ENCODE peak calls at places on chromosomes 1 and 21, in six cellular contexts. One of them, this sample, is unnamed.
A peak's percentile ranks its signal among the peaks of the same experiment; 100 is the strongest.

GRCh38 chr1:89622895-89623294 is 10.0 kb upstream of the LRRC8C start:
- DNase-seq in testis: no peak
- DNase-seq in stimulated activated CD4-positive, alpha-beta T cell treated with anti-CD3 and anti-CD28 coated beads, Interleukin-4, amount 100 ng/mL, for 4 hours: no peak
- DNase-seq in C1 segment of cervical spinal cord: no peak
- DNase-seq in HCEC 1CT: peak; percentile 6
- DNase-seq in Jurkat, Clone E6-1: no peak
- DNase-seq in this sample: peak; percentile 38

GRCh38 chr21:15592271-15592860 is 137.4 kb upstream of the USP25 start:
- DNase-seq in testis: no peak
- DNase-seq in stimulated activated CD4-positive, alpha-beta T cell treated with anti-CD3 and anti-CD28 coated beads, Interleukin-4, amount 100 ng/mL, for 4 hours: no peak
- DNase-seq in C1 segment of cervical spinal cord: no peak
- DNase-seq in HCEC 1CT: peak; percentile 37
- DNase-seq in Jurkat, Clone E6-1: peak; percentile 24
- DNase-seq in this sample: peak; percentile 45

GRCh38 chr1:225695578-225696332 is 42.8 kb upstream of the ENAH start:
- DNase-seq in testis: no peak
- DNase-seq in stimulated activated CD4-positive, alpha-beta T cell treated with anti-CD3 and anti-CD28 coated beads, Interleukin-4, amount 100 ng/mL, for 4 hours: no peak
- DNase-seq in C1 segment of cervical spinal cord: no peak
- DNase-seq in HCEC 1CT: peak; percentile 15
- DNase-seq in Jurkat, Clone E6-1: no peak
- DNase-seq in this sample: peak; percentile 38

GRCh38 chr1:107140703-107141490 is at the start of gene NTNG1:
- DNase-seq in testis: peak; percentile 17
- DNase-seq in stimulated activated CD4-positive, alpha-beta T cell treated with anti-CD3 and anti-CD28 coated beads, Interleukin-4, amount 100 ng/mL, for 4 hours: peak; percentile 54
- DNase-seq in C1 segment of cervical spinal cord: no peak
- DNase-seq in HCEC 1CT: no peak
- DNase-seq in Jurkat, Clone E6-1: no peak
- DNase-seq in this sample: no peak

GRCh38 chr1:220280249-220280648 is 8.0 kb upstream of the RAB3GAP2 start:
- DNase-seq in testis: no peak
- DNase-seq in stimulated activated CD4-positive, alpha-beta T cell treated with anti-CD3 and anti-CD28 coated beads, Interleukin-4, amount 100 ng/mL, for 4 hours: no peak
- DNase-seq in C1 segment of cervical spinal cord: no peak
- DNase-seq in HCEC 1CT: no peak
- DNase-seq in Jurkat, Clone E6-1: no peak
- DNase-seq in this sample: no peak

GRCh38 chr1:19613075-19613748 is 30.9 kb upstream of the NBL1 start:
- DNase-seq in testis: no peak
- DNase-seq in stimulated activated CD4-positive, alpha-beta T cell treated with anti-CD3 and anti-CD28 coated beads, Interleukin-4, amount 100 ng/mL, for 4 hours: no peak
- DNase-seq in C1 segment of cervical spinal cord: no peak
- DNase-seq in HCEC 1CT: no peak
- DNase-seq in Jurkat, Clone E6-1: no peak
- DNase-seq in this sample: no peak

GRCh38 chr1:81305997-81306452 is 494.7 kb upstream of the ADGRL2 start:
- DNase-seq in testis: peak; percentile 45
- DNase-seq in stimulated activated CD4-positive, alpha-beta T cell treated with anti-CD3 and anti-CD28 coated beads, Interleukin-4, amount 100 ng/mL, for 4 hours: no peak
- DNase-seq in C1 segment of cervical spinal cord: no peak
- DNase-seq in HCEC 1CT: peak; percentile 44
- DNase-seq in Jurkat, Clone E6-1: peak; percentile 1
- DNase-seq in this sample: peak; percentile 54

GRCh38 chr1:203361843-203362524 is 11.1 kb upstream of the FMOD start:
- DNase-seq in testis: no peak
- DNase-seq in stimulated activated CD4-positive, alpha-beta T cell treated with anti-CD3 and anti-CD28 coated beads, Interleukin-4, amount 100 ng/mL, for 4 hours: no peak
- DNase-seq in C1 segment of cervical spinal cord: no peak
- DNase-seq in HCEC 1CT: peak; percentile 36
- DNase-seq in Jurkat, Clone E6-1: no peak
- DNase-seq in this sample: peak; percentile 82

GRCh38 chr1:21259316-21260076 is 30.8 kb downstream of the ECE1 start:
- DNase-seq in testis: no peak
- DNase-seq in stimulated activated CD4-positive, alpha-beta T cell treated with anti-CD3 and anti-CD28 coated beads, Interleukin-4, amount 100 ng/mL, for 4 hours: no peak
- DNase-seq in C1 segment of cervical spinal cord: no peak
- DNase-seq in HCEC 1CT: no peak
- DNase-seq in Jurkat, Clone E6-1: no peak
- DNase-seq in this sample: no peak

GRCh38 chr21:34889287-34889536 is 159.9 kb downstream of the RUNX1 start:
- DNase-seq in testis: peak; percentile 61
- DNase-seq in stimulated activated CD4-positive, alpha-beta T cell treated with anti-CD3 and anti-CD28 coated beads, Interleukin-4, amount 100 ng/mL, for 4 hours: no peak
- DNase-seq in C1 segment of cervical spinal cord: no peak
- DNase-seq in HCEC 1CT: peak; percentile 69
- DNase-seq in Jurkat, Clone E6-1: peak; percentile 58
- DNase-seq in this sample: peak; percentile 74

GRCh38 chr1:210260087-210260486 is 27.5 kb downstream of the SERTAD4 start:
- DNase-seq in testis: no peak
- DNase-seq in stimulated activated CD4-positive, alpha-beta T cell treated with anti-CD3 and anti-CD28 coated beads, Interleukin-4, amount 100 ng/mL, for 4 hours: no peak
- DNase-seq in C1 segment of cervical spinal cord: no peak
- DNase-seq in HCEC 1CT: no peak
- DNase-seq in Jurkat, Clone E6-1: no peak
- DNase-seq in this sample: no peak

GRCh38 chr21:41593051-41593783 is 85.3 kb upstream of the TMPRSS2 start:
- DNase-seq in testis: no peak
- DNase-seq in stimulated activated CD4-positive, alpha-beta T cell treated with anti-CD3 and anti-CD28 coated beads, Interleukin-4, amount 100 ng/mL, for 4 hours: no peak
- DNase-seq in C1 segment of cervical spinal cord: no peak
- DNase-seq in HCEC 1CT: no peak
- DNase-seq in Jurkat, Clone E6-1: no peak
- DNase-seq in this sample: no peak

GRCh38 chr1:214292317-214292716 is 11.4 kb downstream of the SMYD2 start:
- DNase-seq in testis: no peak
- DNase-seq in stimulated activated CD4-positive, alpha-beta T cell treated with anti-CD3 and anti-CD28 coated beads, Interleukin-4, amount 100 ng/mL, for 4 hours: no peak
- DNase-seq in C1 segment of cervical spinal cord: no peak
- DNase-seq in HCEC 1CT: peak; percentile 68
- DNase-seq in Jurkat, Clone E6-1: no peak
- DNase-seq in this sample: peak; percentile 53

GRCh38 chr1:37628026-37628556 is 6.6 kb downstream of the RSPO1 start:
- DNase-seq in testis: no peak
- DNase-seq in stimulated activated CD4-positive, alpha-beta T cell treated with anti-CD3 and anti-CD28 coated beads, Interleukin-4, amount 100 ng/mL, for 4 hours: no peak
- DNase-seq in C1 segment of cervical spinal cord: no peak
- DNase-seq in HCEC 1CT: no peak
- DNase-seq in Jurkat, Clone E6-1: no peak
- DNase-seq in this sample: no peak

GRCh38 chr1:224856973-224857372 is 72.5 kb upstream of the DNAH14 start:
- DNase-seq in testis: no peak
- DNase-seq in stimulated activated CD4-positive, alpha-beta T cell treated with anti-CD3 and anti-CD28 coated beads, Interleukin-4, amount 100 ng/mL, for 4 hours: no peak
- DNase-seq in C1 segment of cervical spinal cord: no peak
- DNase-seq in HCEC 1CT: no peak
- DNase-seq in Jurkat, Clone E6-1: no peak
- DNase-seq in this sample: no peak

GRCh38 chr1:202586018-202586821 is 124.0 kb downstream of the SYT2 start:
- DNase-seq in testis: peak; percentile 45
- DNase-seq in stimulated activated CD4-positive, alpha-beta T cell treated with anti-CD3 and anti-CD28 coated beads, Interleukin-4, amount 100 ng/mL, for 4 hours: no peak
- DNase-seq in C1 segment of cervical spinal cord: no peak
- DNase-seq in HCEC 1CT: peak; percentile 29
- DNase-seq in Jurkat, Clone E6-1: no peak
- DNase-seq in this sample: peak; percentile 38